ENCODE peak calls at places on chromosomes 16 and 17, in five cellular contexts. P is T follicular helper cell, Y is left colon, X is HCEC 1CT, C is AG20443. J is an unnamed sample.

GRCh38 chr17:16962804-16963203 is 9.1 kb downstream of the TNFRSF13B start:
- DNase-seq in P (no peak), Y (no peak), X (peak), C (peak), J (no peak)

GRCh38 chr16:54939537-54940278 is 9.0 kb downstream of the IRX5 start:
- DNase-seq in P (no peak), Y (no peak), X (no peak), C (peak), J (no peak)

GRCh38 chr17:59851431-59852375 is 41.0 kb downstream of the TUBD1 start:
- DNase-seq in P (no peak), Y (peak), X (peak), C (peak), J (no peak)

GRCh38 chr16:50567651-50568050 is 19.5 kb downstream of the NKD1 start:
- DNase-seq in P (no peak), Y (no peak), X (no peak), C (no peak), J (no peak)

GRCh38 chr17:82750241-82750905 is 1.5 kb upstream of the TBCD start:
- DNase-seq in P (no peak), Y (no peak), X (no peak), C (no peak), J (no peak)

GRCh38 chr16:3618782-3619166 is 7.4 kb upstream of the SLX4 start:
- DNase-seq in P (no peak), Y (no peak), X (no peak), C (no peak), J (no peak)

GRCh38 chr17:55344514-55344997 is 77.1 kb downstream of the MMD start:
- DNase-seq in P (no peak), Y (no peak), X (no peak), C (no peak), J (no peak)

GRCh38 chr17:48202945-48203344 is 95.4 kb downstream of the SNX11 start:
- DNase-seq in P (no peak), Y (no peak), X (no peak), C (no peak), J (no peak)

GRCh38 chr16:78667675-78668074 is 568.2 kb downstream of the WWOX start:
- DNase-seq in P (no peak), Y (no peak), X (no peak), C (no peak), J (no peak)

GRCh38 chr16:27232061-27232841 is 28.9 kb downstream of the KDM8 start:
- DNase-seq in P (no peak), Y (peak), X (no peak), C (no peak), J (no peak)

GRCh38 chr17:29349409-29349808 is 40.8 kb upstream of the TAOK1 start:
- DNase-seq in P (no peak), Y (no peak), X (no peak), C (no peak), J (no peak)

GRCh38 chr16:374616-374926 is 4.2 kb upstream of the MRPL28 start:
- DNase-seq in P (no peak), Y (no peak), X (no peak), C (no peak), J (no peak)

GRCh38 chr17:78641243-78641642 is 64.0 kb upstream of the DNAH17 start:
- DNase-seq in P (no peak), Y (no peak), X (no peak), C (no peak), J (no peak)

GRCh38 chr17:1865252-1866037 is 35.6 kb downstream of the RPA1 start:
- DNase-seq in P (peak), Y (no peak), X (peak), C (peak), J (no peak)

GRCh38 chr17:66412857-66413563 is 110.6 kb downstream of the PRKCA start:
- DNase-seq in P (no peak), Y (no peak), X (no peak), C (no peak), J (no peak)

GRCh38 chr17:67477687-67478086 is 100.6 kb downstream of the PITPNC1 start:
- DNase-seq in P (peak), Y (no peak), X (peak), C (peak), J (peak)

GRCh38 chr16:1960665-1961630 is 1.6 kb downstream of the NDUFB10 start:
- DNase-seq in P (no peak), Y (no peak), X (peak), C (no peak), J (no peak)

GRCh38 chr16:66159987-66160386 is 206.5 kb upstream of the CDH5 start:
- DNase-seq in P (no peak), Y (no peak), X (peak), C (no peak), J (no peak)

GRCh38 chr17:4899341-4900230 is at the start of gene C17orf107:
- DNase-seq in P (peak), Y (peak), X (no peak), C (peak), J (peak)

GRCh38 chr16:83619381-83620150 is 188.2 kb upstream of the HSBP1 start:
- DNase-seq in P (no peak), Y (no peak), X (peak), C (no peak), J (no peak)

GRCh38 chr17:41404024-41404651 is 6.7 kb upstream of the KRT31 start:
- DNase-seq in P (no peak), Y (no peak), X (peak), C (peak), J (no peak)

GRCh38 chr17:20948984-20949777 is 93.6 kb downstream of the USP22 start:
- DNase-seq in P (no peak), Y (no peak), X (no peak), C (no peak), J (no peak)

GRCh38 chr17:72338847-72339790 is 218.3 kb downstream of the SOX9 start:
- DNase-seq in P (no peak), Y (no peak), X (peak), C (peak), J (peak)

GRCh38 chr17:10171057-10171456 is 27.3 kb downstream of the GAS7 start:
- DNase-seq in P (no peak), Y (no peak), X (no peak), C (peak), J (no peak)

GRCh38 chr16:57822018-57822553 is 19.8 kb upstream of the KIFC3 start:
- DNase-seq in P (no peak), Y (no peak), X (no peak), C (no peak), J (no peak)

GRCh38 chr17:77461277-77462057 is 320.7 kb downstream of the SEC14L1 start:
- DNase-seq in P (no peak), Y (no peak), X (no peak), C (no peak), J (no peak)

GRCh38 chr17:2253768-2254406 is 49.7 kb downstream of the SMG6 start:
- DNase-seq in P (no peak), Y (no peak), X (no peak), C (no peak), J (no peak)

GRCh38 chr17:550776-551175 is 163.9 kb downstream of the VPS53 start:
- DNase-seq in P (no peak), Y (no peak), X (peak), C (peak), J (no peak)

GRCh38 chr16:28984619-28985135 is at the start of gene LAT:
- DNase-seq in P (peak), Y (peak), X (no peak), C (no peak), J (no peak)

GRCh38 chr16:86647561-86647960 is 69.2 kb downstream of the FOXL1 start:
- DNase-seq in P (no peak), Y (no peak), X (no peak), C (no peak), J (no peak)

GRCh38 chr17:10579270-10579669 is 29.8 kb upstream of the MYH2 start:
- DNase-seq in P (no peak), Y (no peak), X (no peak), C (no peak), J (no peak)

GRCh38 chr16:31128711-31129567 is 6.6 kb downstream of the PRSS8 start:
- DNase-seq in P (no peak), Y (peak), X (no peak), C (no peak), J (peak)

GRCh38 chr17:63848834-63849689 is 6.6 kb upstream of the SMARCD2 start:
- DNase-seq in P (peak), Y (peak), X (no peak), C (peak), J (peak)

GRCh38 chr16:73329363-73330306 is 281.7 kb upstream of the ZFHX3 start:
- DNase-seq in P (no peak), Y (no peak), X (no peak), C (no peak), J (no peak)

GRCh38 chr16:4297480-4297879 is 18.4 kb upstream of the GLIS2 start:
- DNase-seq in P (no peak), Y (no peak), X (no peak), C (no peak), J (no peak)